ENCODE peak calls at places on chromosomes 13 and 19, in seven cellular contexts. One of them, this sample, is unnamed. For H3K4me1, the result is how much of the 10 kb centered on the place peaks cover.

GRCh38 chr13:31377946-31378345 is 178.2 kb downstream of the B3GLCT start:
- DNase-seq in mesenchymal stem cell: no peak
- DNase-seq in H9: no peak
- DNase-seq in IMR-90: no peak
- DNase-seq in H1: no peak
- DNase-seq in mesendoderm: no peak
- DNase-seq in trophoblast cell: no peak
- DNase-seq in this sample: no peak

GRCh38 chr19:13830761-13831481 is 35.7 kb downstream of the ZSWIM4 start:
- DNase-seq in trophoblast cell: peak
- DNase-seq in mesendoderm: no peak
- DNase-seq in H1: no peak
- DNase-seq in mesenchymal stem cell: peak
- DNase-seq in H9: no peak
- DNase-seq in IMR-90: no peak
- DNase-seq in this sample: no peak

GRCh38 chr13:36766295-36766694 is 52.7 kb upstream of the RFXAP start:
- DNase-seq in mesenchymal stem cell: peak
- DNase-seq in IMR-90: peak
- DNase-seq in trophoblast cell: peak
- DNase-seq in mesendoderm: peak
- DNase-seq in H1: no peak
- DNase-seq in H9: no peak
- DNase-seq in this sample: no peak

GRCh38 chr13:28560612-28561011 is 65.7 kb upstream of the FLT1 start:
- DNase-seq in trophoblast cell: peak
- DNase-seq in mesendoderm: no peak
- DNase-seq in mesenchymal stem cell: no peak
- DNase-seq in H1: no peak
- DNase-seq in IMR-90: no peak
- DNase-seq in H9: no peak
- DNase-seq in this sample: no peak

GRCh38 chr19:19145281-19145999 is 7.2 kb upstream of the TMEM161A start:
- DNase-seq in trophoblast cell: no peak
- DNase-seq in mesenchymal stem cell: no peak
- DNase-seq in H9: no peak
- DNase-seq in IMR-90: no peak
- DNase-seq in mesendoderm: no peak
- DNase-seq in H1: no peak
- DNase-seq in this sample: no peak

GRCh38 chr19:16372065-16372915 is 47.7 kb downstream of the KLF2 start:
- DNase-seq in IMR-90: no peak
- DNase-seq in H9: no peak
- DNase-seq in H1: no peak
- DNase-seq in mesenchymal stem cell: no peak
- DNase-seq in mesendoderm: no peak
- DNase-seq in trophoblast cell: no peak
- DNase-seq in this sample: no peak

GRCh38 chr19:19354932-19355331 is 34.3 kb downstream of the MAU2 start:
- DNase-seq in mesendoderm: no peak
- DNase-seq in IMR-90: no peak
- DNase-seq in H1: no peak
- DNase-seq in trophoblast cell: no peak
- DNase-seq in H9: no peak
- DNase-seq in mesenchymal stem cell: no peak
- DNase-seq in this sample: no peak

GRCh38 chr13:50686547-50686946 is 156.9 kb downstream of the DLEU7 start:
- DNase-seq in H1: no peak
- DNase-seq in H9: no peak
- DNase-seq in mesendoderm: no peak
- DNase-seq in trophoblast cell: no peak
- DNase-seq in IMR-90: no peak
- DNase-seq in mesenchymal stem cell: no peak
- DNase-seq in this sample: no peak

GRCh38 chr19:54172764-54173699 is at the start of gene TMC4:
- DNase-seq in mesendoderm: peak
- DNase-seq in H9: peak
- DNase-seq in H1: peak
- DNase-seq in IMR-90: no peak
- DNase-seq in mesenchymal stem cell: peak
- DNase-seq in trophoblast cell: peak
- DNase-seq in this sample: no peak

GRCh38 chr19:45558399-45558878 is 26.2 kb downstream of the OPA3 start:
- DNase-seq in mesendoderm: peak
- DNase-seq in H9: peak
- DNase-seq in trophoblast cell: peak
- DNase-seq in H1: peak
- DNase-seq in mesenchymal stem cell: peak
- DNase-seq in IMR-90: peak
- DNase-seq in this sample: peak

GRCh38 chr13:29677627-29678026 is 82.1 kb upstream of the SLC7A1 start:
- DNase-seq in trophoblast cell: no peak
- DNase-seq in mesenchymal stem cell: no peak
- DNase-seq in mesendoderm: no peak
- DNase-seq in IMR-90: no peak
- DNase-seq in H9: no peak
- DNase-seq in H1: no peak
- DNase-seq in this sample: no peak

GRCh38 chr13:79090552-79091159 is 315.4 kb downstream of the RBM26 start:
- DNase-seq in H1: no peak
- DNase-seq in trophoblast cell: peak
- DNase-seq in mesenchymal stem cell: no peak
- DNase-seq in mesendoderm: no peak
- DNase-seq in H9: no peak
- DNase-seq in IMR-90: no peak
- DNase-seq in this sample: no peak

GRCh38 chr19:21698215-21698614 is 69.2 kb downstream of the ZNF100 start:
- DNase-seq in IMR-90: peak
- DNase-seq in trophoblast cell: peak
- DNase-seq in mesenchymal stem cell: peak
- DNase-seq in H1: no peak
- DNase-seq in H9: no peak
- DNase-seq in mesendoderm: peak
- DNase-seq in this sample: peak

GRCh38 chr19:10214784-10215183 is 16.3 kb downstream of the S1PR2 start:
- DNase-seq in mesenchymal stem cell: no peak
- DNase-seq in mesendoderm: peak
- DNase-seq in trophoblast cell: peak
- DNase-seq in IMR-90: peak
- DNase-seq in H9: no peak
- DNase-seq in H1: no peak
- DNase-seq in this sample: no peak

GRCh38 chr19:13920940-13921744 is 15.1 kb downstream of the CC2D1A start:
- DNase-seq in H9: peak
- DNase-seq in IMR-90: peak
- DNase-seq in mesenchymal stem cell: peak
- DNase-seq in H1: peak
- DNase-seq in trophoblast cell: peak
- DNase-seq in mesendoderm: peak
- DNase-seq in this sample: no peak

GRCh38 chr13:44755872-44756271 is 179.7 kb upstream of the TSC22D1 start:
- DNase-seq in mesendoderm: no peak
- DNase-seq in IMR-90: peak
- DNase-seq in H9: no peak
- DNase-seq in trophoblast cell: peak
- DNase-seq in mesenchymal stem cell: peak
- DNase-seq in H1: no peak
- DNase-seq in this sample: no peak

GRCh38 chr13:46101488-46102289 is 3.1 kb downstream of the CPB2 start:
- DNase-seq in H9: no peak
- DNase-seq in IMR-90: no peak
- DNase-seq in mesendoderm: no peak
- DNase-seq in trophoblast cell: no peak
- DNase-seq in H1: no peak
- DNase-seq in mesenchymal stem cell: no peak
- DNase-seq in this sample: no peak

DNA sequence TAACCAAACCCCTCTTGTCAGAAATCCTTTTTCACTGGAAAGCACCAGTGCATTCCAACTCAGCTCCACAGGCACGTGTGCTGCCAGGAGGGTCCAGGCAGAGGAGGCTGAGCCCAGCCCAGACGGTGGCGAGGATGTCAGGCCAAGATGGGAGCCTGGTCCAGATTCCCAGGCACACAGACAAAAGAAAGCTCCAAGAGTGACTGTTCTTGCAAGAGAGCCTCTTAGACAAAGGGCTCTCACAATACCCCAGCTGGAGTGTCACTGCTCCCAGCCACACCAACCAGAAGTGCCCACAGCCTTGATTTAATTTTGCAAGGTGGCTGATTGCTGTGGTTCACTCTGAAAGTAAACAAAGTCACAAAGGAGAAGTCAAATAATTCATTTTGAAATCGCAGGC is 95.3 kb downstream of the RAB20 start:
- DNase-seq in trophoblast cell: no peak
- DNase-seq in H9: no peak
- DNase-seq in IMR-90: no peak
- DNase-seq in mesenchymal stem cell: no peak
- DNase-seq in mesendoderm: no peak
- DNase-seq in H1: no peak
- DNase-seq in this sample: peak
- H3K23ac ChIP-seq in trophoblast cell: no peak
- H3K23ac ChIP-seq in H9: no peak
- H3K23ac ChIP-seq in IMR-90: no peak
- H3K23ac ChIP-seq in mesenchymal stem cell: no peak
- H3K23ac ChIP-seq in mesendoderm: no peak
- H3K23ac ChIP-seq in H1: no peak
- H3K23ac ChIP-seq in this sample: no peak

DNA sequence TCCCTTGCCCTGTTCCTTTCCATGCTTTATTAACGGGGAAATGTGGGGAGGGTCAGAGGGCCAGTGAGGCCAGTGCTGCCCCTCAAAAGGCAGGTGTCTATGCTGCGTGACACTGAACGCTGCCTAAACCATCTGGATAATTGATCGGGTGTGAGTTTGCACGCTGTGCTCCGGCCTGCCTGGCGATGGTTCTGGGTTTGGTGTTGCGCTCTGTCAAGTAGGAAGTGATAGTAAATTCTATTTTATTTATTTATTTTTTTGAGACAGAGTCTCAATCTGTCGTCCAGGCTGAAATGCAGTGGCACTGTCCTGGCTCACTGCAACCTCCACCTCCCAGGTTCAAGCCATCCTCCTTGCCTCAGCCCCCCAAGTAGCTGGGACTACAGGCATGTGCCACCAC is 86.5 kb downstream of the ATP11A start:
- DNase-seq in mesendoderm: no peak
- DNase-seq in H1: no peak
- DNase-seq in mesenchymal stem cell: no peak
- DNase-seq in trophoblast cell: no peak
- DNase-seq in IMR-90: no peak
- DNase-seq in H9: no peak
- DNase-seq in this sample: no peak
- H4K8ac ChIP-seq in mesendoderm: no peak
- H4K8ac ChIP-seq in H1: no peak
- H4K8ac ChIP-seq in mesenchymal stem cell: no peak
- H4K8ac ChIP-seq in trophoblast cell: no peak
- H4K8ac ChIP-seq in IMR-90: no peak
- H4K8ac ChIP-seq in H9: no peak
- H4K8ac ChIP-seq in this sample: no peak

GRCh38 chr19:6460099-6460884 is 700 bp upstream of the SLC25A23 start:
- DNase-seq in H9: peak
- DNase-seq in IMR-90: peak
- DNase-seq in mesendoderm: peak
- DNase-seq in H1: peak
- DNase-seq in trophoblast cell: peak
- DNase-seq in mesenchymal stem cell: peak
- DNase-seq in this sample: peak
- H3K4me1 ChIP-seq in H9: under half
- H3K4me1 ChIP-seq in IMR-90: under half
- H3K4me1 ChIP-seq in mesendoderm: under half
- H3K4me1 ChIP-seq in H1: under half
- H3K4me1 ChIP-seq in trophoblast cell: under half
- H3K4me1 ChIP-seq in mesenchymal stem cell: under half
- H3K4me1 ChIP-seq in this sample: under half

GRCh38 chr13:74825170-74825948 is 656.6 kb downstream of the TBC1D4 start:
- DNase-seq in IMR-90: peak
- DNase-seq in trophoblast cell: no peak
- DNase-seq in mesendoderm: no peak
- DNase-seq in H1: no peak
- DNase-seq in mesenchymal stem cell: peak
- DNase-seq in H9: no peak
- DNase-seq in this sample: peak
- H3K23ac ChIP-seq in IMR-90: no peak
- H3K23ac ChIP-seq in trophoblast cell: no peak
- H3K23ac ChIP-seq in mesendoderm: no peak
- H3K23ac ChIP-seq in H1: no peak
- H3K23ac ChIP-seq in mesenchymal stem cell: no peak
- H3K23ac ChIP-seq in H9: no peak
- H3K23ac ChIP-seq in this sample: no peak

DNA sequence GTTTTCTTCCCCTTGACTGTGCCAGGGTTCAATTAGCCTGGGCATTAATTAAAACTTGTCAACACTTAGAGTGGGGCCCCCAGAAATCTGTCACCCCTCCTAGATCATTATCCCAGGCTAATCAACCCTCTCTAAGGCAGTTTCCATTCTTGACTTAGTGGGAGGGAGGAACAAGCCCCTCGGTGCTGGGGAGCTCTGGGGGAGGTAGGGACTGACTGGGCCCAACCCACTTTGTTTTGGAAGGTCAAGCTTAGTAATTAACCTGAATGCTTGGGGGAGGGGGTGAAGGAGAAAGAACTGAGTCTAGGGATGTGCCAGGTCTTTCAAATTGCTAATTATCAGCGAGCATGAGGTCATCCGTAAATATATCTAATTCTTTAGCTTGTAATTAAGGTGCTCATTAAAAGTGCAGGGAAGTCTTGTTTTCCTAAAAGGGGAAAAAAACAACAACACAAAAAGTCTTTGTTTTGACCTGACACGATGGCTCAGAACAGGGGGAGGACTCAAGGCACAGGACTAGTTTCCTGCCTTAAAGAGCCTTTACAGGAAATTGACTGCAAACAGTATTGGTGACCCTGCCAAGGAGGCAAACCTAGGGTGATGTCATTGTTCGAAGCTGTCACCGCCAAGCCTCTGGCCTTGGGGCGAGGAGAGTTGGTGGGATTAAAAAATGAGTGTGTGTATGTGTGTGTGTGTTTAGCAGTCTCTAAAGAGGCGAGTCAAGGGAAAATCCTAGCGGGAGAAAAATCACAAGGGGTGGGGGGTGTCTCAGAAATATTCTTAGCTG is 19.4 kb downstream of the ACTN4 start:
- DNase-seq in mesendoderm: peak
- DNase-seq in IMR-90: peak
- DNase-seq in H9: no peak
- DNase-seq in H1: no peak
- DNase-seq in mesenchymal stem cell: peak
- DNase-seq in trophoblast cell: no peak
- DNase-seq in this sample: peak
- H4K8ac ChIP-seq in mesendoderm: no peak
- H4K8ac ChIP-seq in IMR-90: peak
- H4K8ac ChIP-seq in H9: no peak
- H4K8ac ChIP-seq in H1: peak
- H4K8ac ChIP-seq in mesenchymal stem cell: peak
- H4K8ac ChIP-seq in trophoblast cell: peak
- H4K8ac ChIP-seq in this sample: no peak

GRCh38 chr13:113819341-113819730 is 44.5 kb downstream of the GAS6 start:
- DNase-seq in mesenchymal stem cell: no peak
- DNase-seq in mesendoderm: no peak
- DNase-seq in H9: no peak
- DNase-seq in H1: no peak
- DNase-seq in IMR-90: no peak
- DNase-seq in trophoblast cell: no peak
- DNase-seq in this sample: no peak
- H3K4me1 ChIP-seq in mesenchymal stem cell: half or more
- H3K4me1 ChIP-seq in mesendoderm: under half
- H3K4me1 ChIP-seq in H9: under half
- H3K4me1 ChIP-seq in H1: under half
- H3K4me1 ChIP-seq in IMR-90: under half
- H3K4me1 ChIP-seq in trophoblast cell: under half
- H3K4me1 ChIP-seq in this sample: under half